ENCODE peak calls at places on chromosomes 7 and 10, in four cellular contexts. One of them, this sample, is unnamed.

GRCh38 chr10:31602541-31603244 is 283.7 kb downstream of the ZEB1 start:
- DNase-seq in mesendoderm: peak
- DNase-seq in IMR-90: peak
- DNase-seq in H1: no peak
- DNase-seq in this sample: peak

GRCh38 chr10:58740620-58741369 is 228.1 kb downstream of the BICC1 start:
- DNase-seq in H1: no peak
- DNase-seq in mesendoderm: no peak
- DNase-seq in IMR-90: no peak
- DNase-seq in this sample: no peak

GRCh38 chr7:69732203-69732602 is 133.9 kb downstream of the AUTS2 start:
- DNase-seq in mesendoderm: no peak
- DNase-seq in H1: no peak
- DNase-seq in IMR-90: no peak
- DNase-seq in this sample: no peak

GRCh38 chr7:3955751-3956696 is 655.0 kb downstream of the SDK1 start:
- DNase-seq in mesendoderm: peak
- DNase-seq in IMR-90: peak
- DNase-seq in H1: no peak
- DNase-seq in this sample: no peak

GRCh38 chr7:16067695-16068094 is 353.6 kb downstream of the CRPPA start:
- DNase-seq in mesendoderm: no peak
- DNase-seq in IMR-90: no peak
- DNase-seq in H1: no peak
- DNase-seq in this sample: no peak

GRCh38 chr10:97150191-97150590 is 35.6 kb downstream of the SLIT1 start:
- DNase-seq in H1: no peak
- DNase-seq in IMR-90: no peak
- DNase-seq in mesendoderm: no peak
- DNase-seq in this sample: no peak

GRCh38 chr10:100201549-100201948 is 15.7 kb upstream of the ERLIN1 start:
- DNase-seq in H1: no peak
- DNase-seq in IMR-90: no peak
- DNase-seq in mesendoderm: no peak
- DNase-seq in this sample: no peak

GRCh38 chr10:14558025-14558424 is 216.7 kb downstream of the FAM107B start:
- DNase-seq in H1: no peak
- DNase-seq in IMR-90: no peak
- DNase-seq in mesendoderm: no peak
- DNase-seq in this sample: no peak

GRCh38 chr7:24622646-24623182 is 49.5 kb downstream of the PALS2 start:
- DNase-seq in mesendoderm: no peak
- DNase-seq in IMR-90: no peak
- DNase-seq in H1: no peak
- DNase-seq in this sample: no peak

GRCh38 chr10:21055339-21056135 is 158.4 kb upstream of the NEBL start:
- DNase-seq in H1: no peak
- DNase-seq in IMR-90: no peak
- DNase-seq in mesendoderm: no peak
- DNase-seq in this sample: no peak

GRCh38 chr10:34996843-34997242 is 93.3 kb downstream of the CUL2 start:
- DNase-seq in IMR-90: peak
- DNase-seq in H1: no peak
- DNase-seq in mesendoderm: no peak
- DNase-seq in this sample: no peak

GRCh38 chr7:139526578-139527544 is 3.4 kb downstream of the CLEC2L start:
- DNase-seq in IMR-90: peak
- DNase-seq in mesendoderm: no peak
- DNase-seq in H1: no peak
- DNase-seq in this sample: no peak

GRCh38 chr10:112471878-112472487 is 25.0 kb downstream of the VTI1A start:
- DNase-seq in mesendoderm: peak
- DNase-seq in IMR-90: peak
- DNase-seq in H1: no peak
- DNase-seq in this sample: no peak

GRCh38 chr7:74289018-74289659 is at the start of gene CLIP2:
- DNase-seq in mesendoderm: peak
- DNase-seq in H1: no peak
- DNase-seq in IMR-90: peak
- DNase-seq in this sample: peak

GRCh38 chr7:151087247-151088018 is 1.2 kb downstream of the AGAP3 start:
- DNase-seq in mesendoderm: no peak
- DNase-seq in IMR-90: peak
- DNase-seq in H1: no peak
- DNase-seq in this sample: no peak

GRCh38 chr10:72503694-72504438 is 122.0 kb downstream of the MICU1 start:
- DNase-seq in IMR-90: no peak
- DNase-seq in H1: no peak
- DNase-seq in mesendoderm: no peak
- DNase-seq in this sample: no peak

GRCh38 chr7:119572132-119572531 is 700.8 kb upstream of the KCND2 start:
- DNase-seq in H1: no peak
- DNase-seq in mesendoderm: peak
- DNase-seq in IMR-90: no peak
- DNase-seq in this sample: peak

GRCh38 chr7:148290451-148291005 is 300.0 kb upstream of the C7orf33 start:
- DNase-seq in mesendoderm: peak
- DNase-seq in H1: no peak
- DNase-seq in IMR-90: no peak
- DNase-seq in this sample: peak
- H3K56ac ChIP-seq in mesendoderm: no peak
- H3K56ac ChIP-seq in H1: no peak
- H3K56ac ChIP-seq in IMR-90: no peak
- H3K56ac ChIP-seq in this sample: no peak

DNA sequence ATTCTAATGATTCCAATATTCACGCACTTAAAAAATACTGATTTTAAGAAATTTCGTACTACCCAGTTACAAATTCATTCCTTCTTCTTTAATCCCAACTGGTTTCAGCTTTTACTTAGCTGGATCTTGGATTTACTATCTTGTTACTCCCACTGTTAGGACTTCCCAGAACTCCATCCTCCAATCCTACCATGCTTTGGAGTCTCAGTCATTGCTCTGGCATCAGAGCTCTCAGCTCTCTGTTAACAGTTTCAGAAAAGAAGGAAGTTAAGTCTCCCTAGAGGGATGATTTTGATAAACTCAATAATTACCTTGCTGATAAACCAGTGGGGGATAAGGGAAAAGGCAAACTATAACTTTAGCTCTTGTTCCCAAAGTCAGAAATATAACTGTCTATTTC is 9.5 kb downstream of the PPA1 start:
- DNase-seq in H1: no peak
- DNase-seq in IMR-90: peak
- DNase-seq in mesendoderm: no peak
- DNase-seq in this sample: no peak
- H2BK120ac ChIP-seq in H1: no peak
- H2BK120ac ChIP-seq in IMR-90: no peak
- H2BK120ac ChIP-seq in mesendoderm: no peak
- H2BK120ac ChIP-seq in this sample: no peak

GRCh38 chr10:132395704-132396494 is 1.1 kb upstream of the PWWP2B start:
- DNase-seq in H1: no peak
- DNase-seq in mesendoderm: peak
- DNase-seq in IMR-90: no peak
- DNase-seq in this sample: peak
- H3K23ac ChIP-seq in H1: no peak
- H3K23ac ChIP-seq in mesendoderm: peak
- H3K23ac ChIP-seq in IMR-90: no peak
- H3K23ac ChIP-seq in this sample: no peak

GRCh38 chr7:114917211-114917839 is 4.6 kb upstream of the MDFIC start:
- DNase-seq in mesendoderm: no peak
- DNase-seq in H1: no peak
- DNase-seq in IMR-90: no peak
- DNase-seq in this sample: no peak
- H3K56ac ChIP-seq in mesendoderm: no peak
- H3K56ac ChIP-seq in H1: no peak
- H3K56ac ChIP-seq in IMR-90: no peak
- H3K56ac ChIP-seq in this sample: no peak

GRCh38 chr7:149823191-149823630 is 15.0 kb upstream of the ZNF862 start:
- DNase-seq in mesendoderm: no peak
- DNase-seq in H1: no peak
- DNase-seq in IMR-90: no peak
- DNase-seq in this sample: no peak

GRCh38 chr7:149824748-149825566 is 13.2 kb upstream of the ZNF862 start:
- DNase-seq in IMR-90: no peak
- DNase-seq in H1: no peak
- DNase-seq in mesendoderm: no peak
- DNase-seq in this sample: no peak

GRCh38 chr7:149822353-149822943 is 15.7 kb upstream of the ZNF862 start:
- DNase-seq in mesendoderm: no peak
- DNase-seq in IMR-90: no peak
- DNase-seq in H1: no peak
- DNase-seq in this sample: no peak

GRCh38 chr7:149824301-149824741 is 13.9 kb upstream of the ZNF862 start:
- DNase-seq in IMR-90: no peak
- DNase-seq in H1: no peak
- DNase-seq in mesendoderm: no peak
- DNase-seq in this sample: no peak

DNA sequence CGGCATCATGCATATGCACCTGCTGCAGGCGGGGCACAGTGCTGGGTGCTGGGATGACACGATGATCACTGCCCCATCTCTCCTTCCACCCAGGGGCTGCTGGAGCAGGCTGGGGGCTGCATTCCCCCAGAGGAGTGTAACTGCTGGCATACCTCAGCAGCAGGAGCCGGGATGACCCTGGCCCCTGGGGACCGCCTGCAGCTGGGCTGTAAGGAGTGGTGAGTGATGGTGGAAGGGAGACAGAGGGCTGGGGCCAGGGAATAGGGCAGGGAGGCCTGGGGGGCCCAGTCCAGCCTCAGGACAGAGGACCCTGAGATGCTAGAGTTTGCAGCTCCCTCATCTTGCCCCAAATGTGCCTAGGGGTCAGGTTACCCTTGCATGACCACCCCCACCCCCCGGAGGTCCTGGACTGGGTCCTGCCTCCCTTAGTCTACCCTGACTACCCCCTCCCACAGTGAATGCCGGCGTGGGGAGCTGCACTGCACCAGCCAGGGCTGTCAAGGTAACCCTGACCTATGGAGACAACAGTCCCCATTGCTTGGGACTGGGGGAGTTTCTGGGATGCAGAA is 14.5 kb upstream of the ZNF862 start:
- DNase-seq in mesendoderm: no peak
- DNase-seq in H1: no peak
- DNase-seq in IMR-90: no peak
- DNase-seq in this sample: no peak
- H2BK120ac ChIP-seq in mesendoderm: no peak
- H2BK120ac ChIP-seq in H1: no peak
- H2BK120ac ChIP-seq in IMR-90: no peak
- H2BK120ac ChIP-seq in this sample: no peak

DNA sequence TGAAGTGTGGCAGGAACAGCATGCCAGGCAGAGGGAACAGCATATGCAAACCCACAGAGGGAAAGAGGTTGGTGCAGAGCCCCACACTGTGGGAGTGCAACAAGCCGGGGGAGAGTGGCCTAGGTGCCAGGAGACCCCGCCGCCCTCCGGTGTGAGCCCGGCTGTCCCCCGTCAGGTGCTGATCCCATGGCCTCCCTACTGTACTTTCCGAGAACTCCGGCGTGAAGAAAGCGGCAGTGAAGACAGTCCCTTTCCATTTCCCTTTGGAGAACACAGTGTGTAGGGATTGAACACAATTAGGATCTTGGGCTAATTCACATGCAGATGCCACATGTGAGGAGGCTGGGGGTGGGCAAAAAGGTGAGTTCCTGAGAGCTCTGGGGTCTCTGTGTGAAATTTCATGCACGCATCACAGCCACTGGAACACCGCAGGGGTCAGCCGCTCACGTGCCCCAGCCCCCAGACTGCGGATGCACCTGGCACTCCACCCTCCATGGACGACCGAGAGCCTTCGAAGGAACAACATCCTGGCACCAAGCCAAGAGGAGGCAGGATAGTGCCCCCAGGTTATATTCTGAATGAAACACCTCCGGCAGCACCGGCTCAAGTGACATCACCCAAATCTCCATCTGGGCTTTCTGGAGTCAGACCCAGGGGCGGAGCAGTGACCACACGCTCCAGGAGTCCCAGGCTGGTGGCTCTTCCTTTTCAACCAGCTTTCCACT is 82.1 kb upstream of the PPP2R2D start:
- DNase-seq in IMR-90: no peak
- DNase-seq in mesendoderm: no peak
- DNase-seq in H1: no peak
- DNase-seq in this sample: no peak
- H3K23ac ChIP-seq in IMR-90: no peak
- H3K23ac ChIP-seq in mesendoderm: no peak
- H3K23ac ChIP-seq in H1: no peak
- H3K23ac ChIP-seq in this sample: no peak

DNA sequence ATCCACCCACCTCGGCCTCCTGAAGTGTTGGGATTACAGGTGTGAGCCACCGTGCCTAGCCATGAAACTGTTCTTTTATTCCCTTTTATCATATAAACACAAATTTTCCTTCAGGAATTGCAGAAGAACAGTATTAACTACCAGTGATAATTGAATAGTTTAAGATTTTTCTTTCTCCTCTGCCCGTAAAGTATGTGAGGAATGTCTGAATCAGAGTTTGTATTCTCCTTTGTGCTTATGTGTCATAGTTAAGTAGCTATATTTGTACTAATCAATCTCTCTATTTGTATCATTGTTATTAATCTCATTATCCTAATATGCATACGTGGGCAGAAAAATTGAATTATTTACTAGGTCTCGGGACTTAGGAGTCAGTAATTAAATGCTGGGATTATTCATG is 83.6 kb downstream of the ZNF277 start:
- DNase-seq in IMR-90: peak
- DNase-seq in H1: no peak
- DNase-seq in mesendoderm: no peak
- DNase-seq in this sample: no peak
- H3K56ac ChIP-seq in IMR-90: no peak
- H3K56ac ChIP-seq in H1: no peak
- H3K56ac ChIP-seq in mesendoderm: no peak
- H3K56ac ChIP-seq in this sample: no peak

This sample was measured in H9.